ENCODE peak calls at places on chromosomes 4 and X, in nine cellular contexts. B is left ventricle myocardium inferior; Y is heart left ventricle; M is CD4-positive, alpha-beta T cell; Q is left lung; K is A549; H is IMR-90; P is uterus; T is ovary. O is an unnamed sample. For H3K9me3, the result is how much of the 10 kb centered on the place peaks cover.

GRCh38 chr4:6128221-6128871 is 72.0 kb downstream of the JAKMIP1 start:
- DNase-seq in B (no peak), Y (no peak), M (no peak), Q (no peak), K (no peak), H (no peak), P (no peak), T (no peak), O (no peak)

GRCh38 chr4:139530833-139531427 is 25.1 kb downstream of the SETD7 start:
- DNase-seq in B (no peak), Y (peak), M (peak), Q (no peak), K (peak), H (no peak), P (peak), T (peak), O (peak)

GRCh38 chrX:12076046-12076445 is 62.2 kb upstream of the FRMPD4 start:
- DNase-seq in B (no peak), Y (no peak), M (no peak), Q (no peak), K (peak), H (peak), P (no peak), T (no peak), O (no peak)

GRCh38 chrX:70494441-70494840 is 49.8 kb downstream of the DLG3 start:
- DNase-seq in B (no peak), Y (no peak), M (no peak), Q (no peak), K (no peak), H (peak), P (no peak), T (no peak), O (no peak)

GRCh38 chr4:186882293-186882692 is 158.6 kb upstream of the FAT1 start:
- DNase-seq in B (no peak), Y (no peak), M (no peak), Q (no peak), K (no peak), H (no peak), P (no peak), T (no peak), O (no peak)

GRCh38 chrX:73826996-73827395 is 264.0 kb downstream of the CHIC1 start:
- DNase-seq in B (no peak), Y (no peak), M (no peak), Q (no peak), K (no peak), H (no peak), P (no peak), T (no peak), O (no peak)

GRCh38 chr4:146638801-146639351 is at the start of gene POU4F2:
- DNase-seq in B (no peak), Y (no peak), M (no peak), Q (peak), K (no peak), H (no peak), P (no peak), T (no peak), O (peak)

GRCh38 chr4:124542021-124542420 is 170.5 kb downstream of the ANKRD50 start:
- DNase-seq in B (no peak), Y (no peak), M (no peak), Q (no peak), K (no peak), H (no peak), P (no peak), T (no peak), O (no peak)

GRCh38 chr4:106032851-106033286 is 137.6 kb downstream of the NPNT start:
- DNase-seq in B (no peak), Y (no peak), M (no peak), Q (no peak), K (peak), H (no peak), P (no peak), T (no peak), O (no peak)

GRCh38 chr4:79147251-79147650 is 178.6 kb downstream of the NAA11 start:
- DNase-seq in B (no peak), Y (no peak), M (no peak), Q (no peak), K (no peak), H (no peak), P (no peak), T (no peak), O (no peak)

GRCh38 chr4:101200561-101200960 is 146.8 kb downstream of the PPP3CA start:
- DNase-seq in B (no peak), Y (no peak), M (no peak), Q (no peak), K (peak), H (peak), P (no peak), T (no peak), O (no peak)

GRCh38 chr4:38298868-38299713 is 338.9 kb downstream of the PTTG2 start:
- DNase-seq in B (no peak), Y (no peak), M (no peak), Q (no peak), K (no peak), H (no peak), P (no peak), T (no peak), O (no peak)

GRCh38 chr4:38306482-38307071 is 346.4 kb downstream of the PTTG2 start:
- DNase-seq in B (no peak), Y (no peak), M (no peak), Q (no peak), K (no peak), H (no peak), P (no peak), T (no peak), O (no peak)

GRCh38 chr4:38308728-38309315 is 348.6 kb downstream of the PTTG2 start:
- DNase-seq in B (no peak), Y (no peak), M (no peak), Q (no peak), K (no peak), H (peak), P (no peak), T (no peak), O (no peak)

GRCh38 chr4:38302910-38303309 is 342.7 kb downstream of the PTTG2 start:
- DNase-seq in B (no peak), Y (no peak), M (no peak), Q (no peak), K (no peak), H (no peak), P (no peak), T (no peak), O (no peak)
- H3K9me3 ChIP-seq in B (under half), Y (under half), M (under half), Q (under half), K (under half), H (under half), P (under half), T (under half), O (under half)

GRCh38 chrX:153414838-153415552 is 3.7 kb downstream of the ZFP92 start:
- DNase-seq in B (peak), Y (peak), M (no peak), Q (no peak), K (no peak), H (no peak), P (no peak), T (no peak), O (no peak)
- H3K27ac ChIP-seq in B (peak), Y (peak), M (no peak), Q (no peak), K (no peak), H (no peak), P (peak), T (no peak), O (no peak)

GRCh38 chrX:78124304-78124703 is 15.1 kb downstream of the TAF9B start:
- DNase-seq in B (no peak), Y (no peak), M (no peak), Q (no peak), K (peak), H (no peak), P (no peak), T (no peak), O (no peak)
- TF ChIP-seq CTCF in B (no peak), Y (no peak), M (no peak), Q (no peak), K (peak), H (peak), P (no peak), T (no peak), O (no peak)

DNA sequence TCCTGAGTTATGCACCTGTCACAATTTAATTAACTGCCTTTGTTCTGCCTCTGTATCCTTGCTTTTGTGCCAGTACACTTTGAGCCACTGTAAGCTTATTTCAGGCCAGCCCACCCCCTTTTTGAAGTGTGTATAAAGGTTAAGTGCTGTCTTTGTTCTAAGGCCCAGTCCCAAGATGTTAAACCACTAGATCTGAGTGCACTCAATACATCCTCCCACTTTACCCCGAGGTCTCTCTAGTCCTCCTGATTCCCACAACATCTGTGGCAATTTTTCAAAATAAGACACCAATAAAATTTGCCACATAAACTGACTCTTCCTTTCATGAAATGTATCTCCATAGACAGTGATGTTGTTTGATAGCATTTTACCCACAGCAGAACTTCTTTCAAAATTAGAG is 124.1 kb upstream of the SPIN4 start:
- DNase-seq in B (no peak), Y (no peak), M (no peak), Q (no peak), K (peak), H (no peak), P (no peak), T (no peak), O (no peak)
- H3K9me3 ChIP-seq in B (under half), Y (under half), M (under half), Q (half or more), K (under half), H (under half), P (under half), T (under half), O (under half)

DNA sequence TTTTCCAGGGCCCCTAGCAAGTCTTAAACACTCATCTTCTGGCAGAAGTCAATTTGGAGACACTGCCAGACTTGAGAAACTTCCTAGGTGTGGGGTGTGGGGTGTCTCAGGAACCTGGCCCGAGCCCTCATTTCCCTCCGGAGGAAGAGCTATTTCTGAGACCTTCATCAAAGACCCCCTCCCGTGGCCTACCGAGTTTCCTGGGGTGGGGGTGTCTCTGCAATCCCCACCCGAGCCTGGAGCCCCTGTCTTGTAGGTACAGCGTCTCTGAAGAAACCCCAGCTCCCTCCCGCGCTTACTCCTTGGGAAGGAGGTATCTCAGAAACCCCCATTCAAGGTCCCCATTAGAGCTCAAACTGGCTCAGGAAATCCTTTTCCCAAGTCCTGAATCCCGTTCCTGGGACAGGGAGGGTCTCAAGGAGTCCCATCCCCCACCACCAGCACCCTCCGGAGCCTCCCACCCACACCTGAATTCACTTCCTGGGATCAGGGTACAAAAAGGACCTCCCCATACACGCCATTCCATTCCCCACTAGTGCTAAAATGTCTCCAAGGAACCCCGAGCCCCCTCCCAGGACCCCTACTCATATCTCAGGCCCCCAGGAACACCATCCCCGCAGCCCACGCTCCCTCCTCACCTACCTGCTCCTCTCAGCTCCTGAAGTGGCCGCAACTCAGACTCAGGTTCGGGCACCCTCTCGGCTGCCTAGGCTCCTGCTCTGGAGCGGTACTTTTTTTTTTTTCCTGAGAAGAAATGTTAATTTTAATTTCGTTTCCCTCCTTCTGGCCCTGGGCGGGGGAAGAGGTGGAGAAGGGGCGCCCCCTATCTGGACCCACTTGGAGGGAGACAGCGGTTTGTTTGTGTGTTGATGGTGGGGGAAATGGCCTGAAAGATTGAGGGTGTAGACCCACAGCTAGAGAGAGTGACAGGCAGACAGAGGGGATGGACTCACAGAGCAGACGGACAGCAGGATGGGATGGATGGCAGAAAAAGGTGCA is 1.1 kb downstream of the SLC38A5 start:
- DNase-seq in B (no peak), Y (no peak), M (no peak), Q (no peak), K (no peak), H (no peak), P (no peak), T (no peak), O (no peak)
- H3K27ac ChIP-seq in B (no peak), Y (no peak), M (no peak), Q (no peak), K (no peak), H (no peak), P (no peak), T (no peak), O (no peak)

GRCh38 chr4:56863441-56864129 is 42.1 kb upstream of the SPINK2 start:
- DNase-seq in B (no peak), Y (no peak), M (no peak), Q (no peak), K (no peak), H (peak), P (no peak), T (no peak), O (no peak)
- TF ChIP-seq CTCF in B (no peak), Y (no peak), M (no peak), Q (no peak), K (no peak), H (no peak), P (no peak), T (no peak), O (no peak)

O was measured in testis.